ENCODE peak calls at places on chromosomes 12 and 14, in eight cellular contexts. One of them, this sample, is unnamed. For H3K27me3 and H3K36me3, the result is how much of the 10 kb centered on the place peaks cover.

GRCh38 chr12:89951050-89951693 is 242.5 kb upstream of the ATP2B1 start:
- DNase-seq in ovary: no peak
- DNase-seq in GM23248: peak
- DNase-seq in gastrocnemius medialis: no peak
- DNase-seq in PC-9: peak
- DNase-seq in psoas muscle: no peak
- DNase-seq in left ventricle myocardium inferior: no peak
- DNase-seq in pancreas: no peak
- DNase-seq in this sample: no peak

GRCh38 chr12:94570161-94570560 is 80.2 kb downstream of the TMCC3 start:
- DNase-seq in ovary: no peak
- DNase-seq in GM23248: peak
- DNase-seq in gastrocnemius medialis: no peak
- DNase-seq in PC-9: peak
- DNase-seq in psoas muscle: no peak
- DNase-seq in left ventricle myocardium inferior: no peak
- DNase-seq in pancreas: no peak
- DNase-seq in this sample: no peak

GRCh38 chr12:4615667-4616066 is 33.2 kb downstream of the AKAP3 start:
- DNase-seq in ovary: no peak
- DNase-seq in GM23248: no peak
- DNase-seq in gastrocnemius medialis: no peak
- DNase-seq in PC-9: no peak
- DNase-seq in psoas muscle: no peak
- DNase-seq in left ventricle myocardium inferior: no peak
- DNase-seq in pancreas: no peak
- DNase-seq in this sample: no peak

GRCh38 chr12:104670439-104671406 is 214.0 kb downstream of the CHST11 start:
- DNase-seq in ovary: no peak
- DNase-seq in GM23248: peak
- DNase-seq in gastrocnemius medialis: no peak
- DNase-seq in PC-9: peak
- DNase-seq in psoas muscle: no peak
- DNase-seq in left ventricle myocardium inferior: no peak
- DNase-seq in pancreas: no peak
- DNase-seq in this sample: no peak

GRCh38 chr14:63275611-63276010 is 43.1 kb downstream of the GPHB5 start:
- DNase-seq in ovary: no peak
- DNase-seq in GM23248: no peak
- DNase-seq in gastrocnemius medialis: no peak
- DNase-seq in PC-9: no peak
- DNase-seq in psoas muscle: no peak
- DNase-seq in left ventricle myocardium inferior: no peak
- DNase-seq in pancreas: no peak
- DNase-seq in this sample: no peak

GRCh38 chr14:26255213-26255612 is 342.6 kb downstream of the NOVA1 start:
- DNase-seq in ovary: no peak
- DNase-seq in GM23248: peak
- DNase-seq in gastrocnemius medialis: no peak
- DNase-seq in PC-9: no peak
- DNase-seq in psoas muscle: no peak
- DNase-seq in left ventricle myocardium inferior: no peak
- DNase-seq in pancreas: no peak
- DNase-seq in this sample: peak

GRCh38 chr12:82019533-82019932 is 260.4 kb upstream of the PPFIA2 start:
- DNase-seq in ovary: no peak
- DNase-seq in GM23248: peak
- DNase-seq in gastrocnemius medialis: no peak
- DNase-seq in PC-9: no peak
- DNase-seq in psoas muscle: no peak
- DNase-seq in left ventricle myocardium inferior: no peak
- DNase-seq in pancreas: no peak
- DNase-seq in this sample: no peak

GRCh38 chr14:75083271-75083670 is 13.8 kb downstream of the ZC2HC1C start:
- DNase-seq in ovary: no peak
- DNase-seq in GM23248: no peak
- DNase-seq in gastrocnemius medialis: no peak
- DNase-seq in PC-9: no peak
- DNase-seq in psoas muscle: no peak
- DNase-seq in left ventricle myocardium inferior: no peak
- DNase-seq in pancreas: no peak
- DNase-seq in this sample: no peak

GRCh38 chr14:67957925-67958324 is 138.3 kb downstream of the RAD51B start:
- DNase-seq in ovary: no peak
- DNase-seq in GM23248: no peak
- DNase-seq in gastrocnemius medialis: no peak
- DNase-seq in PC-9: no peak
- DNase-seq in psoas muscle: no peak
- DNase-seq in left ventricle myocardium inferior: no peak
- DNase-seq in pancreas: no peak
- DNase-seq in this sample: no peak

GRCh38 chr14:59020382-59020781 is 168.1 kb upstream of the DAAM1 start:
- DNase-seq in ovary: no peak
- DNase-seq in GM23248: peak
- DNase-seq in gastrocnemius medialis: no peak
- DNase-seq in PC-9: no peak
- DNase-seq in psoas muscle: no peak
- DNase-seq in left ventricle myocardium inferior: no peak
- DNase-seq in pancreas: no peak
- DNase-seq in this sample: no peak

GRCh38 chr12:81221681-81222080 is 143.8 kb downstream of the ACSS3 start:
- DNase-seq in ovary: no peak
- DNase-seq in GM23248: peak
- DNase-seq in gastrocnemius medialis: no peak
- DNase-seq in PC-9: no peak
- DNase-seq in psoas muscle: no peak
- DNase-seq in left ventricle myocardium inferior: no peak
- DNase-seq in pancreas: no peak
- DNase-seq in this sample: no peak

GRCh38 chr14:76129851-76130576 is 21.7 kb upstream of the GPATCH2L start:
- DNase-seq in ovary: no peak
- DNase-seq in GM23248: no peak
- DNase-seq in gastrocnemius medialis: no peak
- DNase-seq in PC-9: no peak
- DNase-seq in psoas muscle: no peak
- DNase-seq in left ventricle myocardium inferior: no peak
- DNase-seq in pancreas: no peak
- DNase-seq in this sample: no peak

GRCh38 chr12:12016284-12017100 is 54.2 kb upstream of the BCL2L14 start:
- DNase-seq in ovary: no peak
- DNase-seq in GM23248: peak
- DNase-seq in gastrocnemius medialis: peak
- DNase-seq in PC-9: no peak
- DNase-seq in psoas muscle: no peak
- DNase-seq in left ventricle myocardium inferior: no peak
- DNase-seq in pancreas: no peak
- DNase-seq in this sample: no peak

GRCh38 chr14:32525591-32525990 is 196.5 kb downstream of the AKAP6 start:
- DNase-seq in ovary: no peak
- DNase-seq in GM23248: no peak
- DNase-seq in gastrocnemius medialis: no peak
- DNase-seq in PC-9: no peak
- DNase-seq in psoas muscle: no peak
- DNase-seq in left ventricle myocardium inferior: no peak
- DNase-seq in pancreas: no peak
- DNase-seq in this sample: no peak

GRCh38 chr12:31728289-31728916 is 418 bp downstream of the AMN1 start:
- DNase-seq in ovary: peak
- DNase-seq in GM23248: peak
- DNase-seq in gastrocnemius medialis: no peak
- DNase-seq in PC-9: no peak
- DNase-seq in psoas muscle: no peak
- DNase-seq in left ventricle myocardium inferior: no peak
- DNase-seq in pancreas: peak
- DNase-seq in this sample: peak

GRCh38 chr12:1833596-1834028 is 13.2 kb downstream of the LRTM2 start:
- DNase-seq in ovary: no peak
- DNase-seq in GM23248: no peak
- DNase-seq in gastrocnemius medialis: no peak
- DNase-seq in PC-9: no peak
- DNase-seq in psoas muscle: no peak
- DNase-seq in left ventricle myocardium inferior: no peak
- DNase-seq in pancreas: no peak
- DNase-seq in this sample: no peak

GRCh38 chr12:55925371-55925770 is 2.3 kb downstream of the PYM1 start:
- DNase-seq in ovary: no peak
- DNase-seq in GM23248: peak
- DNase-seq in gastrocnemius medialis: no peak
- DNase-seq in PC-9: no peak
- DNase-seq in psoas muscle: no peak
- DNase-seq in left ventricle myocardium inferior: no peak
- DNase-seq in pancreas: no peak
- DNase-seq in this sample: no peak
- H3K4me3 ChIP-seq in ovary: no peak
- H3K4me3 ChIP-seq in GM23248: peak
- H3K4me3 ChIP-seq in gastrocnemius medialis: no peak
- H3K4me3 ChIP-seq in PC-9: peak
- H3K4me3 ChIP-seq in psoas muscle: no peak
- H3K4me3 ChIP-seq in left ventricle myocardium inferior: no peak
- H3K4me3 ChIP-seq in pancreas: no peak
- H3K4me3 ChIP-seq in this sample: no peak

DNA sequence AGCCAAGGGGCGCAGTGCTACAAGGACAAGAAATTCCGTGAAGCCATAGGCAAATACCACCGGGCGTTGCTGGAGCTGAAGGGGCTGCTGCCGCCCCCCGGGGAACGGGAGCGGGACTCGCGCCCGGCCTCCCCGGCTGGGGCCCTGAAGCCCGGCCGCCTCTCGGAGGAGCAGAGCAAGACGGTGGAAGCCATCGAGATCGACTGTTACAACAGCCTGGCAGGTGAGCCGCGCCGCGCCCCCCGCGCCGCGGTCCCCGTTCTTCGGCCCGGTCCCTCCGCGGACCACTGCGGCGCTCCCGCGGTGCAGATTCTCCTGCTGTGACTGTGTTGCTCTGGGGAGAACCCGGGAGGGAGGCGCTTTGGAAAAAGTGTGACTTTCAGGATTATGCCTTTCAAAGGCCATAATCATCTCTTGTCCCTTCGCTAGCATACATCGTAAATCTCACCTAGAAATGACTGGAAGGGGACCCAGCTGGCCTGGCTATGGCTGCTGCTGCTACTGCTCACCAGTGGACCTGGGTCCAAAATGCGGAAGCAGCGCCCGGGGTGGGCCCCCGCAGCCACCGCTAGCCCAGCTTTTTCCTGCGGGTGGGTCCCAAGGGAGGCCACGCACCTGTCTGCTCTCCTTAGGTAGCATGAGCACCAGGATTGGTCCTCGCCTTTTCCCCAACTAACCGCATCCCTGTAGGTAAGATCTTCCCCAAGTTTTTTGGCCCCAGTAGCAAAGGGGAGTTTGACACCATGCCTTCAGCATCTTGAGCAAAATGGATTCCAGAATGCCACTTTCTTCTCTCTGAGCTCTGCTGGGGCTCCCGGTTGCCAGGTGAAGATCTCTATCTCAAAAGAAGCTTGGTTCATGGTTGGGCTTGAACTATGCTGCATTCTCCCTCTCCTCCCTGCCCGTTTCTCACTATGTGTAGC is 858 bp downstream of the TTC9 start:
- DNase-seq in ovary: no peak
- DNase-seq in GM23248: peak
- DNase-seq in gastrocnemius medialis: no peak
- DNase-seq in PC-9: peak
- DNase-seq in psoas muscle: peak
- DNase-seq in left ventricle myocardium inferior: no peak
- DNase-seq in pancreas: no peak
- DNase-seq in this sample: peak
- H3K27me3 ChIP-seq in ovary: under half
- H3K27me3 ChIP-seq in GM23248: half or more
- H3K27me3 ChIP-seq in gastrocnemius medialis: under half
- H3K27me3 ChIP-seq in PC-9: under half
- H3K27me3 ChIP-seq in psoas muscle: under half
- H3K27me3 ChIP-seq in left ventricle myocardium inferior: half or more
- H3K27me3 ChIP-seq in pancreas: under half
- H3K27me3 ChIP-seq in this sample: under half

GRCh38 chr14:34527591-34527990 is 11.9 kb downstream of the EAPP start:
- DNase-seq in ovary: no peak
- DNase-seq in GM23248: no peak
- DNase-seq in gastrocnemius medialis: no peak
- DNase-seq in PC-9: no peak
- DNase-seq in psoas muscle: no peak
- DNase-seq in left ventricle myocardium inferior: no peak
- DNase-seq in pancreas: no peak
- DNase-seq in this sample: no peak
- H3K36me3 ChIP-seq in ovary: under half
- H3K36me3 ChIP-seq in GM23248: under half
- H3K36me3 ChIP-seq in gastrocnemius medialis: under half
- H3K36me3 ChIP-seq in PC-9: under half
- H3K36me3 ChIP-seq in psoas muscle: half or more
- H3K36me3 ChIP-seq in left ventricle myocardium inferior: half or more
- H3K36me3 ChIP-seq in pancreas: half or more
- H3K36me3 ChIP-seq in this sample: under half

GRCh38 chr12:70319632-70320031 is 46.5 kb upstream of the KCNMB4 start:
- DNase-seq in ovary: no peak
- DNase-seq in GM23248: no peak
- DNase-seq in gastrocnemius medialis: no peak
- DNase-seq in PC-9: no peak
- DNase-seq in psoas muscle: no peak
- DNase-seq in left ventricle myocardium inferior: no peak
- DNase-seq in pancreas: no peak
- DNase-seq in this sample: no peak
- H3K4me3 ChIP-seq in ovary: no peak
- H3K4me3 ChIP-seq in GM23248: no peak
- H3K4me3 ChIP-seq in gastrocnemius medialis: no peak
- H3K4me3 ChIP-seq in PC-9: no peak
- H3K4me3 ChIP-seq in psoas muscle: no peak
- H3K4me3 ChIP-seq in left ventricle myocardium inferior: no peak
- H3K4me3 ChIP-seq in pancreas: no peak
- H3K4me3 ChIP-seq in this sample: no peak

GRCh38 chr14:37596790-37597189 is 1.4 kb downstream of the TTC6 start:
- DNase-seq in ovary: no peak
- DNase-seq in GM23248: no peak
- DNase-seq in gastrocnemius medialis: no peak
- DNase-seq in PC-9: no peak
- DNase-seq in psoas muscle: no peak
- DNase-seq in left ventricle myocardium inferior: no peak
- DNase-seq in pancreas: no peak
- DNase-seq in this sample: no peak
- H3K27me3 ChIP-seq in ovary: under half
- H3K27me3 ChIP-seq in GM23248: half or more
- H3K27me3 ChIP-seq in gastrocnemius medialis: half or more
- H3K27me3 ChIP-seq in PC-9: under half
- H3K27me3 ChIP-seq in psoas muscle: half or more
- H3K27me3 ChIP-seq in left ventricle myocardium inferior: half or more
- H3K27me3 ChIP-seq in pancreas: under half
- H3K27me3 ChIP-seq in this sample: half or more